ENCODE peak calls at places on chromosomes 11 and 22, in ten cellular contexts. K is foreskin fibroblast; P is brain microvascular endothelial cell; R is EH; Z is stimulated activated CD4-positive, alpha-beta T cell treated with anti-CD3 and anti-CD28 coated beads, TNF-alpha, amount 100 ng/mL, for 24 hours; O is T1000; M is right lobe of liver; B is M059J; T is heart left ventricle; A is left lobe of liver. E is an unnamed sample.
A peak's percentile ranks its signal among the peaks of the same experiment; 100 is the strongest.

GRCh38 chr11:93169950-93170561 is 27.7 kb downstream of the SLC36A4 start:
- DNase-seq in K (peak; percentile 37), P (peak; percentile 12), R (peak; percentile 53), Z (no peak), O (no peak), M (no peak), B (peak; percentile 36), T (no peak), A (no peak), E (no peak)

GRCh38 chr11:9762531-9762930 is 98.7 kb downstream of the SWAP70 start:
- DNase-seq in K (no peak), P (no peak), R (no peak), Z (no peak), O (no peak), M (no peak), B (no peak), T (no peak), A (no peak), E (no peak)

GRCh38 chr11:106787454-106787853 is 230.8 kb downstream of the GUCY1A2 start:
- DNase-seq in K (no peak), P (no peak), R (no peak), Z (no peak), O (no peak), M (no peak), B (no peak), T (no peak), A (no peak), E (no peak)

GRCh38 chr11:43788394-43788793 is 92.2 kb upstream of the ALKBH3 start:
- DNase-seq in K (no peak), P (no peak), R (no peak), Z (no peak), O (no peak), M (no peak), B (no peak), T (no peak), A (no peak), E (no peak)

GRCh38 chr22:31637938-31638618 is 23.9 kb downstream of the PISD start:
- DNase-seq in K (no peak), P (peak; percentile 30), R (no peak), Z (no peak), O (no peak), M (no peak), B (peak; percentile 47), T (peak; percentile 62), A (no peak), E (no peak)

GRCh38 chr11:117733311-117733710 is 63.7 kb downstream of the DSCAML1 start:
- DNase-seq in K (no peak), P (no peak), R (no peak), Z (no peak), O (no peak), M (no peak), B (no peak), T (no peak), A (no peak), E (no peak)

GRCh38 chr22:45413368-45414211 is at the start of the genes RIBC2 and SMC1B:
- DNase-seq in K (peak; percentile 82), P (peak; percentile 63), R (peak; percentile 79), Z (peak; percentile 78), O (peak; percentile 68), M (peak; percentile 80), B (peak; percentile 91), T (peak; percentile 77), A (peak; percentile 75), E (no peak)

GRCh38 chr22:33687464-33687863 is 232.8 kb downstream of the LARGE1 start:
- DNase-seq in K (no peak), P (no peak), R (no peak), Z (no peak), O (no peak), M (no peak), B (no peak), T (no peak), A (no peak), E (no peak)

GRCh38 chr11:32426192-32426591 is 9.1 kb downstream of the WT1 start:
- DNase-seq in K (no peak), P (no peak), R (no peak), Z (no peak), O (no peak), M (no peak), B (no peak), T (no peak), A (no peak), E (no peak)

GRCh38 chr22:24466831-24467249 is 28.3 kb upstream of the UPB1 start:
- DNase-seq in K (peak; percentile 68), P (peak; percentile 93), R (peak; percentile 94), Z (no peak), O (no peak), M (peak; percentile 55), B (peak; percentile 72), T (peak; percentile 59), A (no peak), E (peak; percentile 25)

GRCh38 chr11:68550485-68550817 is 89.9 kb downstream of the PPP6R3 start:
- DNase-seq in K (no peak), P (peak; percentile 15), R (no peak), Z (no peak), O (no peak), M (no peak), B (no peak), T (no peak), A (no peak), E (no peak)

GRCh38 chr11:7367803-7368202 is 116.1 kb downstream of the SYT9 start:
- DNase-seq in K (no peak), P (no peak), R (no peak), Z (no peak), O (no peak), M (no peak), B (no peak), T (no peak), A (no peak), E (no peak)

GRCh38 chr22:36333632-36334031 is 54.1 kb downstream of the MYH9 start:
- DNase-seq in K (no peak), P (no peak), R (no peak), Z (no peak), O (no peak), M (no peak), B (peak; percentile 31), T (no peak), A (no peak), E (no peak)

GRCh38 chr11:70537576-70538571 is 139.5 kb downstream of the CTTN start:
- DNase-seq in K (no peak), P (no peak), R (no peak), Z (no peak), O (no peak), M (no peak), B (no peak), T (no peak), A (no peak), E (no peak)

GRCh38 chr11:72227316-72228228 is 3.0 kb downstream of the INPPL1 start:
- DNase-seq in K (peak; percentile 57), P (no peak), R (peak; percentile 15), Z (no peak), O (no peak), M (peak; percentile 41), B (no peak), T (no peak), A (peak; percentile 43), E (no peak)

GRCh38 chr11:69293819-69294505 is at the start of gene MYEOV:
- DNase-seq in K (peak; percentile 38), P (no peak), R (peak; percentile 49), Z (no peak), O (peak; percentile 89), M (peak; percentile 72), B (peak; percentile 33), T (no peak), A (peak; percentile 68), E (no peak)

GRCh38 chr22:48842976-48843375 is 984.7 kb downstream of the BRD1 start:
- DNase-seq in K (no peak), P (no peak), R (no peak), Z (no peak), O (no peak), M (no peak), B (no peak), T (no peak), A (no peak), E (no peak)

GRCh38 chr11:118415051-118415738 is 13.8 kb downstream of the ATP5MG start:
- DNase-seq in K (no peak), P (no peak), R (no peak), Z (no peak), O (no peak), M (no peak), B (no peak), T (no peak), A (no peak), E (no peak)

GRCh38 chr11:108117746-108118371 is 3.5 kb upstream of the ACAT1 start:
- DNase-seq in K (peak; percentile 70), P (no peak), R (peak; percentile 63), Z (no peak), O (no peak), M (no peak), B (peak; percentile 65), T (no peak), A (no peak), E (peak; percentile 75)

GRCh38 chr11:103631841-103632240 is 404.6 kb upstream of the DDI1 start:
- DNase-seq in K (peak; percentile 61), P (no peak), R (peak; percentile 67), Z (no peak), O (no peak), M (no peak), B (peak; percentile 12), T (no peak), A (no peak), E (no peak)

GRCh38 chr11:32758291-32758690 is 36.2 kb downstream of the CCDC73 start:
- DNase-seq in K (no peak), P (no peak), R (no peak), Z (no peak), O (no peak), M (no peak), B (no peak), T (no peak), A (no peak), E (no peak)

GRCh38 chr22:37199839-37200161 is 11.8 kb upstream of the C1QTNF6 start:
- DNase-seq in K (no peak), P (no peak), R (no peak), Z (no peak), O (no peak), M (peak; percentile 76), B (no peak), T (no peak), A (peak; percentile 76), E (no peak)

GRCh38 chr11:61120099-61120864 is 18.0 kb downstream of the CD5 start:
- DNase-seq in K (no peak), P (no peak), R (no peak), Z (no peak), O (no peak), M (no peak), B (no peak), T (no peak), A (no peak), E (no peak)

GRCh38 chr11:1453611-1454386 is 32.8 kb downstream of the MOB2 start:
- DNase-seq in K (no peak), P (no peak), R (peak; percentile 3), Z (no peak), O (no peak), M (no peak), B (no peak), T (peak; percentile 57), A (no peak), E (no peak)

GRCh38 chr11:73218106-73218829 is at the start of gene P2RY2:
- DNase-seq in K (peak; percentile 50), P (no peak), R (peak; percentile 44), Z (peak; percentile 6), O (no peak), M (peak; percentile 96), B (peak; percentile 42), T (peak; percentile 90), A (peak; percentile 96), E (no peak)

GRCh38 chr11:73201888-73202810 is 15.9 kb upstream of the P2RY2 start:
- DNase-seq in K (no peak), P (no peak), R (no peak), Z (no peak), O (no peak), M (peak; percentile 29), B (no peak), T (no peak), A (no peak), E (no peak)

GRCh38 chr11:108963118-108963517 is 298.2 kb downstream of the DDX10 start:
- DNase-seq in K (peak; percentile 37), P (no peak), R (peak; percentile 68), Z (no peak), O (no peak), M (no peak), B (no peak), T (no peak), A (no peak), E (no peak)

GRCh38 chr11:89220684-89221339 is 43.1 kb downstream of the TYR start:
- DNase-seq in K (no peak), P (no peak), R (no peak), Z (no peak), O (no peak), M (no peak), B (no peak), T (no peak), A (no peak), E (no peak)

E was measured in HTR-8/SVneo.